ENCODE peak calls at places on chromosomes 12 and 14, in nine cellular contexts. S is lower lobe of right lung, Q is tibial nerve, M is neural crest cell, V is transverse colon, A is ovary, W is AG09319, R is H9, O is WERI-Rb-1. G is an unnamed sample.

GRCh38 chr14:95835331-95835730 is 41.3 kb upstream of the TUNAR start:
- DNase-seq in S (no peak), Q (no peak), M (no peak), V (no peak), A (no peak), W (no peak), R (no peak), O (no peak), G (no peak)

GRCh38 chr12:76790564-76791552 is 26.9 kb downstream of the ZDHHC17 start:
- DNase-seq in S (no peak), Q (no peak), M (no peak), V (no peak), A (no peak), W (no peak), R (no peak), O (no peak), G (no peak)

GRCh38 chr14:103552011-103552797 is 10.3 kb downstream of the BAG5 start:
- DNase-seq in S (peak; percentile 68), Q (no peak), M (no peak), V (no peak), A (no peak), W (no peak), R (no peak), O (no peak), G (no peak)

GRCh38 chr12:111753144-111753881 is 13.4 kb upstream of the ALDH2 start:
- DNase-seq in S (peak; percentile 75), Q (no peak), M (peak; percentile 45), V (peak; percentile 75), A (peak; percentile 52), W (peak; percentile 61), R (peak; percentile 80), O (peak; percentile 62), G (no peak)

GRCh38 chr12:76766161-76766560 is 2.2 kb downstream of the ZDHHC17 start:
- DNase-seq in S (no peak), Q (no peak), M (no peak), V (no peak), A (no peak), W (no peak), R (no peak), O (no peak), G (no peak)

GRCh38 chr12:13075786-13076570 is 27.5 kb downstream of the GSG1 start:
- DNase-seq in S (no peak), Q (no peak), M (no peak), V (no peak), A (no peak), W (no peak), R (no peak), O (no peak), G (no peak)

GRCh38 chr12:112447106-112447505 is 28.4 kb downstream of the PTPN11 start:
- DNase-seq in S (no peak), Q (no peak), M (no peak), V (no peak), A (no peak), W (no peak), R (no peak), O (no peak), G (no peak)

GRCh38 chr14:21098134-21098891 is at the start of gene ZNF219:
- DNase-seq in S (peak; percentile 65), Q (no peak), M (peak; percentile 56), V (peak; percentile 76), A (peak; percentile 74), W (no peak), R (peak; percentile 83), O (peak; percentile 81), G (peak; percentile 43)

GRCh38 chr12:9363145-9363544 is 154.9 kb upstream of the PZP start:
- DNase-seq in S (no peak), Q (no peak), M (no peak), V (no peak), A (no peak), W (no peak), R (peak; percentile 29), O (no peak), G (no peak)

GRCh38 chr12:114701104-114701414 is 17.1 kb upstream of the TBX3 start:
- DNase-seq in S (no peak), Q (no peak), M (no peak), V (no peak), A (no peak), W (no peak), R (no peak), O (no peak), G (no peak)

GRCh38 chr12:6753772-6754356 is 923 bp upstream of the MLF2 start:
- DNase-seq in S (no peak), Q (no peak), M (no peak), V (no peak), A (peak; percentile 60), W (no peak), R (no peak), O (no peak), G (no peak)

GRCh38 chr12:6751767-6752166 is 1.2 kb downstream of the MLF2 start:
- DNase-seq in S (no peak), Q (no peak), M (no peak), V (no peak), A (no peak), W (no peak), R (no peak), O (no peak), G (no peak)

GRCh38 chr12:6752181-6752930 is 585 bp downstream of the MLF2 start:
- DNase-seq in S (no peak), Q (no peak), M (no peak), V (peak; percentile 50), A (no peak), W (no peak), R (peak; percentile 68), O (peak; percentile 72), G (no peak)

GRCh38 chr12:6754406-6754805 is 1.5 kb upstream of the MLF2 start:
- DNase-seq in S (no peak), Q (no peak), M (no peak), V (no peak), A (no peak), W (no peak), R (no peak), O (no peak), G (no peak)

DNA sequence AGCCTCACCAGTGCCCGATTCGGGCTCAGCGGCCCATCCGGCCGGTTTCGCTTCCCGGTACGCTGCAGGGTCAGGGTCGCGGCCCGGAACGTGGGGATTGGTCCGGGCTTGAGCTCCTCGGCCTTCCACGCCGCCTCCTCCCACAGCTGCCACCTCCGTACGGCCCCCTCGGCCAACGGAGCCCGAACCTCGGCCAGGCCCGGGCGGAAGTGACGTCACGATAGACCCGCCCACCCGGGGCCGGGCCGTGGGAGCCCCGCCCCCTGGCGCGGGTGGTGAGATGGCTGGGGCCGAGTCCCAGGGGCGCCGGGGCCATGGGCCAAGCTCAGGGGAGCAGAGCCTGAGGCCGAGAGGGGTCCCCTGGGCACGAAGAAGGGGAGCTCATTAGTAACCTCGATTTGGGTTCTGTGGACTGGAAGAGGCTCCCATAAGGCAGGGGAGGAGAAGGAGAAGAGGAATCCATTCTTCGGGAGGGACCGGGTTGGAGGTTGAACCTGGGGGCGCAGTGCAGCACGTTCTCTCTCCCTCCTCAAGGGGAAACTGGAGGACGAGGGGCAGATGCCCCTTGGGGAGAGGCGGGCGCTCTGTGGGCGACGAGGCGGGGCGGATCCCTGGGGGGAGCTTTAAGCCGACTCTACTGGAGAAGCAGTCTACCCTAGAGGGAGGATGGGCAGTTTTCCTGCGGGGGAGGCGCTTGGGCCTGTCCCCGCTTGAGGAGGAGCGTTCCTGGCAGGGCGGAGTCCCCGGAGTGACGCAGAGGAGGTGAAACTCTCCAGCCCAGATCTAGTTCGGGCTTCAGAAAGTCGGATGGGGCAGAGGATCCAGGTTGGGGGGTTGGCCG is at the start of gene MLF2:
- DNase-seq in S (peak; percentile 99), Q (peak; percentile 95), M (peak; percentile 99), V (peak; percentile 99), A (peak; percentile 99), W (peak; percentile 99), R (peak; percentile 99), O (peak; percentile 99), G (peak; percentile 98)
- TF ChIP-seq CTCF in S (no peak), Q (peak; percentile 98), M (peak; percentile 100), V (peak; percentile 98), A (peak; percentile 13), W (peak; percentile 97), R (peak; percentile 99), O (peak; percentile 92), G (peak; percentile 76)

DNA sequence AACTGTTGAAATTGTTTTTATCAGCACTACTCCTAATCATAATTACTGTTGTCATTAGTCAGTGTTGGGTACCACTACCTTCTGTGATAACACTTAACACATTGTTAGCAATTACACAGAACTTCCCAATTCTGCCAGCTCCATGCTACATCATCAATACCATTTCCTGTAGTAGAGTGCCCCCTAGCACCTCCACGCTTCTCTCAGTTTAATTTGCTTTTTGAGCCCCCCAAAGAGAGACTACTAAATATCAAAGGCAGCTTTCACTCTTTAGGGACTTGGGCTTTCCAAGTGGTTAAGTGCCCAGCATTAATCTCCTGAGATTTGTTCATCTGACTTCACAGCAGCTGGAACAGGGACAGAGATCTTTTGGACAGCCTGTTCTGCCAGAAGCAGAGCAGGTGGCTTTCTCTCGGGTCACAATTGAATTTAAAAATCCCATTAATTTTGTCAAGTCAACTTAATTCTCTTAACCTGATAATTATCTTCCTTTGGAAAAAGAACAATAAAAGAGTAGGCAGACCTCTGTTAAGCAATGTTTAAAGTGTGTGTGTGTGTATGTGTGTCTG is 954.9 kb downstream of the DIO2 start:
- DNase-seq in S (no peak), Q (no peak), M (no peak), V (no peak), A (no peak), W (no peak), R (no peak), O (peak; percentile 24), G (no peak)
- TF ChIP-seq CTCF in S (no peak), Q (no peak), M (no peak), V (no peak), A (no peak), W (no peak), R (peak; percentile 43), O (peak; percentile 41), G (no peak)

GRCh38 chr14:53963491-53964227 is 7.0 kb upstream of the BMP4 start:
- DNase-seq in S (peak; percentile 69), Q (no peak), M (no peak), V (peak; percentile 31), A (peak; percentile 41), W (no peak), R (peak; percentile 47), O (no peak), G (no peak)
- TF ChIP-seq CTCF in S (peak; percentile 47), Q (peak; percentile 14), M (peak; percentile 67), V (peak; percentile 44), A (no peak), W (peak; percentile 38), R (peak; percentile 50), O (peak; percentile 2), G (no peak)

DNA sequence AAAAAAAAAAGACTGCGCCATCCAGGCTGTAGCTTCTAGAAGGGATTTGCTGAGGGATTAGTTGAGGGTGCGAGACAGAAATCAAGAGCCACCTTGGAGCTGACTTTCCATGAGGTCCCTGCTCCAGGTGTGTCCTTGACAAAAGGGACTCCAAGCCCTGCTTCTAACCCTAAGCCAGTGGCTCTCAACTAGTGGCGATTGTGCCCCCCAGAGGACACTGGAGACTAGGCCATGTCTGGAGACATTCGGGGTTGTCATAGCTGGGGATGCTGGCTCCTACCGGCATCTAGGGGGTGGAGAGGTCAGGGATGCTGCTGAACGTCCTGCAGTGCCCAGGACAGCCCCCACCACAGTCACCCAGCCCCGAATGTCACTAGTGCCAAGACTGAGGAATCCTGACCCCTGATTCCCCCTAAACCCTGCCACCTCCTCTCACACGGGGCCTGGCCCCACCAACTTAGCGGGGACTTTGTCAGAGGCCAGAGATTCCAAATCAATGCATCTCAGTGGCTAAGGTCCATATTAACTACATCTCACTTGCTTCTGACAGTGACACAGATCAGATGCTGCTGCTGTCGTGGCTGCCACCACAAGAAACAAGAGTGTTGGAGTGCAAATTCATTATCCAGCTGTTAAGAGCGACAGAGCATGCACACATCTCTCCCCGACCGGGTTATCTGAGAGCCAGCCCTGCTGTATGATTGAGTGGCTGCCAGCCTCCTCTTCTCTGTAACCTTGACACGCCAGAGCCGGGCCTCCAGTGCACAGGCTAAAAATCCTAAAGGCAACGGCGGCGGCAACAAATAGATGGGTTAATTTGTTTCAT is 40.4 kb downstream of the SPRING1 start:
- DNase-seq in S (no peak), Q (no peak), M (no peak), V (no peak), A (no peak), W (no peak), R (peak; percentile 82), O (peak; percentile 74), G (no peak)
- TF ChIP-seq CTCF in S (peak; percentile 30), Q (no peak), M (peak; percentile 49), V (no peak), A (no peak), W (peak; percentile 31), R (peak; percentile 65), O (peak; percentile 75), G (no peak)

G was measured in activated B cell treated with CpG ODN at 0.5 μM for 24 hours.